ENCODE peak calls at places on chromosome 11, in five cellular contexts. Q is psoas muscle, F is progenitor cell of endocrine pancreas, L is WTC11, I is KBM-7. O is an unnamed sample.

GRCh38 chr11:65506770-65507485 is 8.1 kb downstream of the MALAT1 start:
- DNase-seq in Q (peak; percentile 74), F (no peak), L (no peak), I (peak; percentile 81), O (no peak)

GRCh38 chr11:68116892-68117435 is 4.2 kb downstream of the CHKA start:
- DNase-seq in Q (no peak), F (no peak), L (no peak), I (no peak), O (no peak)

GRCh38 chr11:34207487-34207886 is 102.1 kb downstream of the NAT10 start:
- DNase-seq in Q (no peak), F (no peak), L (no peak), I (no peak), O (no peak)

GRCh38 chr11:79007811-79008294 is 433.0 kb downstream of the TENM4 start:
- DNase-seq in Q (no peak), F (no peak), L (no peak), I (no peak), O (no peak)

GRCh38 chr11:7520011-7520942 is 6.5 kb downstream of the PPFIBP2 start:
- DNase-seq in Q (no peak), F (no peak), L (no peak), I (no peak), O (no peak)

GRCh38 chr11:130141561-130142341 is 17.8 kb upstream of the ST14 start:
- DNase-seq in Q (no peak), F (no peak), L (no peak), I (no peak), O (no peak)

GRCh38 chr11:128964463-128964930 is 21.8 kb upstream of the TP53AIP1 start:
- DNase-seq in Q (no peak), F (no peak), L (no peak), I (no peak), O (no peak)

GRCh38 chr11:112785717-112786116 is 175.5 kb upstream of the NCAM1 start:
- DNase-seq in Q (no peak), F (no peak), L (no peak), I (no peak), O (no peak)

GRCh38 chr11:113862430-113862829 is 12.9 kb downstream of the USP28 start:
- DNase-seq in Q (no peak), F (no peak), L (no peak), I (no peak), O (no peak)

GRCh38 chr11:46387919-46388618 is 3.5 kb downstream of the CHRM4 start:
- DNase-seq in Q (no peak), F (no peak), L (no peak), I (peak; percentile 74), O (no peak)

O was measured in COLO829.